ENCODE peak calls at places on chromosome 1, in ten cellular contexts. S is A549, Y is lower lobe of right lung, M is thoracic aorta, D is nephron progenitor cell, H is mammary epithelial cell, Z is HFFc6, K is left ventricle myocardium inferior, X is GM12865, T is kidney epithelial cell. I is an unnamed sample.

GRCh38 chr1:163414778-163415177 is 93.0 kb downstream of the NUF2 start:
- DNase-seq in S (no peak), Y (no peak), M (no peak), D (no peak), H (no peak), Z (no peak), K (no peak), X (peak; percentile 36), T (no peak), I (no peak)

GRCh38 chr1:198699167-198700015 is 60.6 kb downstream of the PTPRC start:
- DNase-seq in S (peak; percentile 38), Y (peak; percentile 76), M (no peak), D (peak; percentile 72), H (peak; percentile 64), Z (no peak), K (no peak), X (peak; percentile 79), T (peak; percentile 28), I (peak; percentile 82)

GRCh38 chr1:11058595-11059165 is 1.1 kb downstream of the SRM start:
- DNase-seq in S (no peak), Y (peak; percentile 43), M (no peak), D (no peak), H (peak; percentile 20), Z (no peak), K (no peak), X (no peak), T (no peak), I (no peak)

GRCh38 chr1:83846138-83846537 is 152.8 kb downstream of the TTLL7 start:
- DNase-seq in S (no peak), Y (no peak), M (no peak), D (no peak), H (no peak), Z (no peak), K (no peak), X (no peak), T (no peak), I (no peak)

GRCh38 chr1:152013664-152014237 is 20.1 kb upstream of the S100A10 start:
- DNase-seq in S (no peak), Y (peak; percentile 65), M (no peak), D (peak; percentile 44), H (no peak), Z (peak; percentile 38), K (no peak), X (peak; percentile 66), T (no peak), I (peak; percentile 77)

GRCh38 chr1:2110738-2111673 is 60.8 kb downstream of the PRKCZ start:
- DNase-seq in S (no peak), Y (peak; percentile 40), M (no peak), D (no peak), H (no peak), Z (no peak), K (no peak), X (no peak), T (no peak), I (no peak)

GRCh38 chr1:206439205-206439604 is 31.1 kb upstream of the IKBKE start:
- DNase-seq in S (no peak), Y (no peak), M (no peak), D (no peak), H (no peak), Z (no peak), K (no peak), X (no peak), T (no peak), I (no peak)

GRCh38 chr1:14625587-14626447 is 27.3 kb downstream of the KAZN start:
- DNase-seq in S (no peak), Y (no peak), M (no peak), D (no peak), H (no peak), Z (no peak), K (no peak), X (no peak), T (no peak), I (no peak)

GRCh38 chr1:226618380-226618779 is 69.8 kb downstream of the STUM start:
- DNase-seq in S (no peak), Y (peak; percentile 34), M (no peak), D (no peak), H (no peak), Z (no peak), K (no peak), X (no peak), T (no peak), I (no peak)

GRCh38 chr1:226624526-226624925 is 76.0 kb downstream of the STUM start:
- DNase-seq in S (no peak), Y (peak; percentile 35), M (no peak), D (no peak), H (peak; percentile 87), Z (peak; percentile 89), K (no peak), X (no peak), T (no peak), I (no peak)

GRCh38 chr1:226619031-226619430 is 70.5 kb downstream of the STUM start:
- DNase-seq in S (no peak), Y (no peak), M (no peak), D (no peak), H (no peak), Z (no peak), K (no peak), X (no peak), T (no peak), I (no peak)

GRCh38 chr1:226625326-226625725 is 76.8 kb downstream of the STUM start:
- DNase-seq in S (no peak), Y (peak; percentile 26), M (no peak), D (no peak), H (no peak), Z (no peak), K (no peak), X (no peak), T (no peak), I (no peak)

DNA sequence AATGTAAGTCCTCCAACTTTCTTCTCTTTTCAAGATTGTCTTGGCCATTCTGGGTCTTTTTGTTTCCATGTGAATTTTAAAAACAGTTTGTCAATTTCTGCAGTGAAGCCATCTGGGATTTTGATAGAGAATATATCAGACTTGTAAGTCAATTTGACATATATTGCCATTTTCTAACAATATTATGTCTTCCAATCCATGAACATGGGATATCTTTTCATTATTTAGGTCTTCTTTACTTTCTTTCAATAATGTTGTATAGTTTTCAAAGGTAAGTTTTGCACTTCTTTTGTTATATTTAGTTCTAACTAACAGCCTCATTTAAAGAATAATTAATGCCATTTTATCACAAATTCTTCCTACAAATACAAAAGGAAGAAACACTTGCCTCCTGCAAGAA is 73.4 kb downstream of the STUM start:
- DNase-seq in S (no peak), Y (no peak), M (no peak), D (no peak), H (no peak), Z (no peak), K (no peak), X (no peak), T (no peak), I (no peak)
- TF ChIP-seq CTCF in S (no peak), Y (no peak), M (no peak), D (no peak), H (no peak), Z (no peak), K (no peak), X (no peak), T (no peak), I (no peak)

DNA sequence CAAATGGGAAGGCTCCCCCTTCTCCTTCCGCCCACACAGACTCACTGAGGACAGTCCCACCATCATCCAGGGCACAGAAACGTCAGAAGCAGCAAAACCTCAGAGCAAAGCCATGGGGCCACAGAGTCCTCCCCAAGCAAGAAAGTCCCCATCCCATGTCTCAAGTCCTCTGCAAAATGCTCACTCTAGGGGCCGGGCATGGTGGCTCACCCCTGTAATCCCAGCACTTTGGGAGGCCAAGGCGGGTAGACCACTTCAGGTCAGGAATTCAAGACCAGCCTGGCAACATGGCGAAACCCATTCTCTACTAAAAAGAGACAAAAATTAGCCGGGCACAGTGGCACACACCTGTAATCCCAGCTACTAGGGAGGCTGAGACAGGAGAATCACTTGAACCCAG is 45.7 kb downstream of the SYF2 start:
- DNase-seq in S (no peak), Y (no peak), M (no peak), D (no peak), H (no peak), Z (no peak), K (no peak), X (no peak), T (no peak), I (no peak)
- TF ChIP-seq CTCF in S (no peak), Y (no peak), M (no peak), D (no peak), H (no peak), Z (no peak), K (no peak), X (no peak), T (no peak), I (no peak)

DNA sequence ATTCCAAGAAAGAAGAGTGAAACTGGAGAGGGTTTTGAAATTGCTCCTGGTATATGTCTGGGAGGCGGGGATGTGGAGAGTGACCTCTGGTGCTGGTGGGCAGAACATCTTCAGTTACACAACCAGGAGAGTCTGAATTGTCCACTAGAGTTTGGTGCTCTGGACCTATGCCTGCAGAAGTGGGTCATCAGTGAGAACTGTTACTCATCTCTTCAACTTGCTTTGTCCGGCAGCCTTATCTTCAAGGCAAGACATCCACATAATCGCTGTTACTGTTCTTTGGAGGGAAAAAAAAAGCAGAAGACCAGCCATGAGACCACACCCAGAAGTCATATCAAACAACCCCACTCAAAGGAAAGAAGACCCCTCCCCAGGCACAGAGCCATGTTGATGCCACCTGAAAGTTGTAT is 14.9 kb downstream of the SH2D1B start:
- DNase-seq in S (no peak), Y (no peak), M (no peak), D (no peak), H (no peak), Z (no peak), K (no peak), X (no peak), T (no peak), I (no peak)
- TF ChIP-seq CTCF in S (peak; percentile 12), Y (no peak), M (no peak), D (no peak), H (no peak), Z (no peak), K (no peak), X (no peak), T (no peak), I (no peak)

GRCh38 chr1:31744165-31744888 is 19.8 kb downstream of the ADGRB2 start:
- DNase-seq in S (no peak), Y (no peak), M (no peak), D (no peak), H (no peak), Z (no peak), K (no peak), X (peak; percentile 72), T (no peak), I (no peak)

GRCh38 chr1:31747304-31747703 is 16.8 kb downstream of the ADGRB2 start:
- DNase-seq in S (no peak), Y (no peak), M (no peak), D (no peak), H (no peak), Z (no peak), K (no peak), X (no peak), T (no peak), I (no peak)

GRCh38 chr1:31745071-31745897 is 18.9 kb downstream of the ADGRB2 start:
- DNase-seq in S (peak; percentile 77), Y (no peak), M (no peak), D (peak; percentile 79), H (peak; percentile 49), Z (peak; percentile 60), K (peak; percentile 67), X (peak; percentile 63), T (no peak), I (peak; percentile 84)

GRCh38 chr1:31746687-31747086 is 17.5 kb downstream of the ADGRB2 start:
- DNase-seq in S (no peak), Y (no peak), M (no peak), D (no peak), H (no peak), Z (no peak), K (no peak), X (no peak), T (no peak), I (no peak)

GRCh38 chr1:31745898-31746668 is 18.1 kb downstream of the ADGRB2 start:
- DNase-seq in S (no peak), Y (no peak), M (no peak), D (no peak), H (no peak), Z (no peak), K (no peak), X (no peak), T (no peak), I (no peak)
- TF ChIP-seq CTCF in S (no peak), Y (no peak), M (no peak), D (no peak), H (no peak), Z (peak; percentile 45), K (no peak), X (no peak), T (no peak), I (no peak)